ENCODE peak calls at places on chromosomes 6 and 20, in eight cellular contexts. D is NCI-H345; A is NCI-H2081; Q is WTC11; N is cardiac muscle cell; M is activated T-cell treated with anti-CD3 and anti-CD28 coated beads, Interleukin-2, amount 50 U/mL, for 48 hours; S is LoVo; I is HEK293T. J is an unnamed sample.

GRCh38 chr6:159727717-159728440 is 573 bp downstream of the WTAP start:
- DNase-seq in D (peak), A (no peak), Q (no peak), N (peak), M (no peak), S (peak), I (peak), J (no peak)

GRCh38 chr6:44505751-44506150 is 118.2 kb downstream of the CDC5L start:
- DNase-seq in D (no peak), A (no peak), Q (no peak), N (no peak), M (no peak), S (no peak), I (no peak), J (no peak)

GRCh38 chr6:96016781-96017180 is 1.0 kb downstream of the FUT9 start:
- DNase-seq in D (peak), A (no peak), Q (no peak), N (no peak), M (no peak), S (peak), I (no peak), J (no peak)

GRCh38 chr6:90088009-90088408 is 193.7 kb downstream of the GJA10 start:
- DNase-seq in D (peak), A (no peak), Q (no peak), N (peak), M (no peak), S (no peak), I (no peak), J (no peak)

GRCh38 chr6:158646023-158646888 is 1.7 kb upstream of the DYNLT1 start:
- DNase-seq in D (no peak), A (no peak), Q (no peak), N (no peak), M (peak), S (no peak), I (no peak), J (no peak)

GRCh38 chr6:44696686-44697085 is 309.2 kb downstream of the CDC5L start:
- DNase-seq in D (no peak), A (no peak), Q (no peak), N (no peak), M (no peak), S (no peak), I (no peak), J (no peak)

GRCh38 chr6:105798057-105798456 is 288.1 kb upstream of the PRDM1 start:
- DNase-seq in D (no peak), A (no peak), Q (no peak), N (peak), M (no peak), S (no peak), I (no peak), J (no peak)

GRCh38 chr6:2376429-2377355 is 131.3 kb upstream of the GMDS start:
- DNase-seq in D (no peak), A (no peak), Q (no peak), N (no peak), M (no peak), S (peak), I (no peak), J (no peak)

GRCh38 chr20:46357030-46357514 is 48.8 kb upstream of the CDH22 start:
- DNase-seq in D (peak), A (no peak), Q (no peak), N (peak), M (no peak), S (no peak), I (no peak), J (no peak)

GRCh38 chr6:109318328-109318876 is 63.9 kb downstream of the CD164 start:
- DNase-seq in D (peak), A (peak), Q (no peak), N (no peak), M (no peak), S (peak), I (no peak), J (no peak)

GRCh38 chr20:58883243-58883691 is 30.8 kb downstream of the GNAS start:
- DNase-seq in D (no peak), A (no peak), Q (no peak), N (no peak), M (no peak), S (no peak), I (no peak), J (no peak)

GRCh38 chr20:8602389-8603116 is 466.3 kb upstream of the PLCB4 start:
- DNase-seq in D (no peak), A (no peak), Q (no peak), N (peak), M (no peak), S (no peak), I (no peak), J (no peak)

GRCh38 chr6:12803486-12803885 is 86.9 kb downstream of the PHACTR1 start:
- DNase-seq in D (no peak), A (no peak), Q (no peak), N (peak), M (no peak), S (no peak), I (no peak), J (no peak)

GRCh38 chr6:13794184-13794583 is 20.2 kb downstream of the MCUR1 start:
- DNase-seq in D (no peak), A (no peak), Q (no peak), N (peak), M (peak), S (no peak), I (no peak), J (no peak)

GRCh38 chr20:36754656-36755222 is 8.8 kb upstream of the NDRG3 start:
- DNase-seq in D (peak), A (peak), Q (peak), N (peak), M (peak), S (peak), I (peak), J (peak)

GRCh38 chr20:22106308-22106938 is 401.0 kb downstream of the PAX1 start:
- DNase-seq in D (peak), A (peak), Q (no peak), N (no peak), M (no peak), S (peak), I (no peak), J (no peak)

GRCh38 chr6:106884576-106884975 is 90.0 kb downstream of the CD24 start:
- DNase-seq in D (no peak), A (no peak), Q (no peak), N (no peak), M (no peak), S (no peak), I (no peak), J (no peak)

GRCh38 chr6:129113637-129114036 is 230.7 kb downstream of the LAMA2 start:
- DNase-seq in D (no peak), A (no peak), Q (no peak), N (no peak), M (no peak), S (no peak), I (no peak), J (no peak)

J was measured in central memory CD8-positive, alpha-beta T cell.